ENCODE peak calls at places on chromosomes 16 and 17, in nine cellular contexts. One of them, this sample, is unnamed.

GRCh38 chr16:78297066-78297666 is 197.7 kb downstream of the WWOX start:
- DNase-seq in cardiac muscle cell: no peak
- DNase-seq in lung: no peak
- DNase-seq in breast epithelium: no peak
- DNase-seq in IMR-90: no peak
- DNase-seq in body of pancreas: peak; percentile 40
- DNase-seq in CD8-positive, alpha-beta T cell: no peak
- DNase-seq in left lung: no peak
- DNase-seq in transverse colon: no peak
- DNase-seq in this sample: no peak

GRCh38 chr17:11608396-11608795 is 10.1 kb downstream of the DNAH9 start:
- DNase-seq in CD8-positive, alpha-beta T cell: no peak
- DNase-seq in cardiac muscle cell: peak; percentile 22
- DNase-seq in breast epithelium: peak; percentile 29
- DNase-seq in lung: peak; percentile 58
- DNase-seq in body of pancreas: peak; percentile 71
- DNase-seq in transverse colon: peak; percentile 62
- DNase-seq in left lung: peak; percentile 37
- DNase-seq in IMR-90: no peak
- DNase-seq in this sample: no peak

GRCh38 chr16:82936941-82937551 is 310.3 kb downstream of the CDH13 start:
- DNase-seq in left lung: no peak
- DNase-seq in breast epithelium: no peak
- DNase-seq in IMR-90: peak; percentile 87
- DNase-seq in lung: no peak
- DNase-seq in body of pancreas: no peak
- DNase-seq in cardiac muscle cell: no peak
- DNase-seq in CD8-positive, alpha-beta T cell: no peak
- DNase-seq in transverse colon: no peak
- DNase-seq in this sample: no peak

GRCh38 chr16:67302882-67303434 is 23.6 kb downstream of the KCTD19 start:
- DNase-seq in lung: no peak
- DNase-seq in body of pancreas: no peak
- DNase-seq in breast epithelium: no peak
- DNase-seq in transverse colon: no peak
- DNase-seq in IMR-90: no peak
- DNase-seq in left lung: no peak
- DNase-seq in CD8-positive, alpha-beta T cell: no peak
- DNase-seq in cardiac muscle cell: no peak
- DNase-seq in this sample: no peak

GRCh38 chr17:57485916-57486315 is 229.6 kb downstream of the MSI2 start:
- DNase-seq in cardiac muscle cell: no peak
- DNase-seq in IMR-90: no peak
- DNase-seq in CD8-positive, alpha-beta T cell: no peak
- DNase-seq in lung: no peak
- DNase-seq in transverse colon: no peak
- DNase-seq in left lung: no peak
- DNase-seq in body of pancreas: no peak
- DNase-seq in breast epithelium: no peak
- DNase-seq in this sample: no peak

GRCh38 chr16:10751291-10751697 is 7.7 kb downstream of the NUBP1 start:
- DNase-seq in body of pancreas: no peak
- DNase-seq in left lung: no peak
- DNase-seq in lung: no peak
- DNase-seq in transverse colon: no peak
- DNase-seq in cardiac muscle cell: no peak
- DNase-seq in breast epithelium: no peak
- DNase-seq in CD8-positive, alpha-beta T cell: no peak
- DNase-seq in IMR-90: no peak
- DNase-seq in this sample: no peak

GRCh38 chr16:56246051-56246817 is 54.9 kb downstream of the GNAO1 start:
- DNase-seq in lung: no peak
- DNase-seq in breast epithelium: peak; percentile 55
- DNase-seq in IMR-90: peak; percentile 5
- DNase-seq in left lung: no peak
- DNase-seq in cardiac muscle cell: peak; percentile 62
- DNase-seq in body of pancreas: no peak
- DNase-seq in transverse colon: no peak
- DNase-seq in CD8-positive, alpha-beta T cell: no peak
- DNase-seq in this sample: no peak

GRCh38 chr17:41464173-41464572 is 3.0 kb downstream of the KRT32 start:
- DNase-seq in CD8-positive, alpha-beta T cell: no peak
- DNase-seq in IMR-90: no peak
- DNase-seq in body of pancreas: no peak
- DNase-seq in breast epithelium: no peak
- DNase-seq in transverse colon: no peak
- DNase-seq in left lung: no peak
- DNase-seq in lung: no peak
- DNase-seq in cardiac muscle cell: no peak
- DNase-seq in this sample: no peak

GRCh38 chr16:67236551-67237395 is 9.8 kb downstream of the TMEM208 start:
- DNase-seq in left lung: no peak
- DNase-seq in IMR-90: peak; percentile 31
- DNase-seq in lung: no peak
- DNase-seq in body of pancreas: peak; percentile 37
- DNase-seq in CD8-positive, alpha-beta T cell: peak; percentile 59
- DNase-seq in cardiac muscle cell: peak; percentile 32
- DNase-seq in breast epithelium: no peak
- DNase-seq in transverse colon: peak; percentile 41
- DNase-seq in this sample: peak; percentile 74

GRCh38 chr17:41667280-41668008 is 21.2 kb upstream of the EIF1 start:
- DNase-seq in left lung: no peak
- DNase-seq in breast epithelium: no peak
- DNase-seq in IMR-90: no peak
- DNase-seq in body of pancreas: no peak
- DNase-seq in cardiac muscle cell: no peak
- DNase-seq in lung: no peak
- DNase-seq in CD8-positive, alpha-beta T cell: no peak
- DNase-seq in transverse colon: no peak
- DNase-seq in this sample: peak; percentile 72

GRCh38 chr17:4204190-4204589 is 59.6 kb downstream of the ANKFY1 start:
- DNase-seq in transverse colon: no peak
- DNase-seq in IMR-90: peak; percentile 72
- DNase-seq in CD8-positive, alpha-beta T cell: no peak
- DNase-seq in breast epithelium: no peak
- DNase-seq in body of pancreas: no peak
- DNase-seq in cardiac muscle cell: no peak
- DNase-seq in lung: no peak
- DNase-seq in left lung: no peak
- DNase-seq in this sample: no peak

GRCh38 chr17:10614536-10615155 is 42.5 kb downstream of the MYH3 start:
- DNase-seq in left lung: no peak
- DNase-seq in lung: no peak
- DNase-seq in CD8-positive, alpha-beta T cell: peak; percentile 19
- DNase-seq in IMR-90: peak; percentile 51
- DNase-seq in cardiac muscle cell: peak; percentile 77
- DNase-seq in breast epithelium: no peak
- DNase-seq in body of pancreas: peak; percentile 35
- DNase-seq in transverse colon: peak; percentile 36
- DNase-seq in this sample: no peak

GRCh38 chr16:4613636-4614570 is 785 bp downstream of the UBALD1 start:
- DNase-seq in body of pancreas: peak; percentile 52
- DNase-seq in CD8-positive, alpha-beta T cell: no peak
- DNase-seq in breast epithelium: no peak
- DNase-seq in transverse colon: peak; percentile 28
- DNase-seq in left lung: no peak
- DNase-seq in lung: no peak
- DNase-seq in IMR-90: peak; percentile 48
- DNase-seq in cardiac muscle cell: peak; percentile 70
- DNase-seq in this sample: no peak

GRCh38 chr16:4617880-4618279 is 3.2 kb upstream of the UBALD1 start:
- DNase-seq in lung: no peak
- DNase-seq in breast epithelium: no peak
- DNase-seq in CD8-positive, alpha-beta T cell: no peak
- DNase-seq in body of pancreas: no peak
- DNase-seq in left lung: no peak
- DNase-seq in IMR-90: no peak
- DNase-seq in cardiac muscle cell: no peak
- DNase-seq in transverse colon: no peak
- DNase-seq in this sample: no peak

GRCh38 chr16:4614571-4615388 is at the start of gene UBALD1:
- DNase-seq in left lung: peak; percentile 89
- DNase-seq in IMR-90: peak; percentile 87
- DNase-seq in lung: peak; percentile 86
- DNase-seq in transverse colon: peak; percentile 91
- DNase-seq in cardiac muscle cell: peak; percentile 95
- DNase-seq in CD8-positive, alpha-beta T cell: peak; percentile 72
- DNase-seq in breast epithelium: peak; percentile 84
- DNase-seq in body of pancreas: peak; percentile 93
- DNase-seq in this sample: peak; percentile 92

GRCh38 chr16:4615389-4616046 is 830 bp upstream of the UBALD1 start:
- DNase-seq in body of pancreas: peak; percentile 40
- DNase-seq in left lung: peak; percentile 49
- DNase-seq in IMR-90: no peak
- DNase-seq in transverse colon: peak; percentile 37
- DNase-seq in breast epithelium: peak; percentile 52
- DNase-seq in cardiac muscle cell: no peak
- DNase-seq in CD8-positive, alpha-beta T cell: peak; percentile 15
- DNase-seq in lung: no peak
- DNase-seq in this sample: no peak

DNA sequence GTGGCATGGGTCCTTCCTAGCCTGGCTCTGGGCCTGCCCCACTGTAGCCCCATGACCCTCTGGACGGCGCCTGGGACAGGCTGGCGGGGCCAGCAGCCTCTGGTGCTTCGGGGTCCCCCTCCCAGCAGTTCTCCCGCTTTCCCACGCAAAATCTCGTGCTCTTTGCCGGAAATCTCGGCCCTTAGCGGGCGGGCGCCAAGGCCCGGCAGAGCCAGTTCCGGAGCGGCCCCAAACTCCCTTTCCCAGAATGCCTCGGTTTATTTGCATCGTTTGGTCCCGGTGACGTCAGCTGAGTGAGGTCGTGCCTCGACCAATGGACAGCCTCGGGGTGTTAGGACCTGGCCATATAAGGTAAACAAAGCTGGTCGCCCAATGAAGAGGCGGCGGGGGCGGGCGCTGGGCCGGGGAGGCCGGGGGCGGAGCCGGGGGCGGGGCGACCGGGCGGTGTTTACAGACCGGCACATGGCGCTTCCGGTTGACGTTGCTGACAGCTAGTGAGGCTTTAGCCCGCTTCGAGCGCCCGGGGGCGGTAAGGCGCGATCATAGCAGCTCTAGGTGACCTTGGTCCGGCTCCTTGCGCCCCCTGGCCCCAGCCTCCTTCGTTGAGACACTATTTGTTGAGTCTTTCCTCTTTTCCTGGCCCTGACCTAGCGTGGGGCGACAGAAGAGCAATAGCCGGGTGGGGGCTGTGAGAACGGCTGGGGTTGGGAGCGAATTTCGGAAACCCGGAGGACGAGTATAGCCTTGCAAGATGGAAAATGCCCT is 1.5 kb upstream of the UBALD1 start:
- DNase-seq in lung: peak; percentile 100
- DNase-seq in body of pancreas: peak; percentile 100
- DNase-seq in left lung: peak; percentile 100
- DNase-seq in IMR-90: peak; percentile 100
- DNase-seq in breast epithelium: peak; percentile 100
- DNase-seq in transverse colon: peak; percentile 100
- DNase-seq in cardiac muscle cell: peak; percentile 100
- DNase-seq in CD8-positive, alpha-beta T cell: peak; percentile 99
- DNase-seq in this sample: peak; percentile 100
- TF ChIP-seq CTCF in lung: peak; percentile 40
- TF ChIP-seq CTCF in body of pancreas: no peak
- TF ChIP-seq CTCF in left lung: no peak
- TF ChIP-seq CTCF in IMR-90: peak; percentile 46
- TF ChIP-seq CTCF in breast epithelium: no peak
- TF ChIP-seq CTCF in transverse colon: peak; percentile 34
- TF ChIP-seq CTCF in cardiac muscle cell: peak; percentile 44
- TF ChIP-seq CTCF in CD8-positive, alpha-beta T cell: no peak
- TF ChIP-seq CTCF in this sample: no peak

DNA sequence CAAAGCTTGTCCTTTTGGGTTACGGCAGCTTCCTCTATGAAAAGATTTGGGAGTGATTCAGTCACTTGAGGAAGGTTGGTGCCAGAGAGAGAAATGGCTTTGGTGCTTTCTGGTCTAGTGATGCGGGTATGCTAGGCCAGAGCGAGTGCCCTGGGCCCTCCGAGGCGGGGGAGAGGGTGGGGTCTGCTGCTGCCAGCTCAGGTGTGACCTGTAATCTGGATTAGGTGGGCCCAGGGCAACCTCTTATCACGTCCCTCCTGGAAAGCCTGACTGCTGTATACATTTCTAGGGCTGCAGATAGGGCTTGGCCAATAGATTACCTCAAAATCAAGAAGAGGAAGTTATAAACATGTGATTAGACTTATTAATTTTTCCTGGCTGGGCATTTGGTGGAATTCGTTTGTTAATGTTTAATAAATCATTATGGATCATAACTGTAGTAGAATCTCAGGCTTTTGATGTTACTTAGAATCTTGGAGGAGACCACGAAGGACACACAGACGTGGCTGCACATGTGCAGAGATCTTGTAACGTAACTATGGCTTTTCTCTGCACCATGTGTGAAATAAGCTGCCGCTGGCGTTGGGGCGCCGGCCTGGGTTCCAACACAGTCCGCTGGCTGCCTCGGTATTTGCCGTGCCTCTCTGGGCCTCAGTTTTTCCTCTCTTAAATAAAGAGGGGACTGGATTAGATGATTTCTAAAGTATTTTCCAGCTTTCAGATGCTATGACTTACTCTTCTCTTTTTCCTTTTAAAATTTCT is 1.2 kb downstream of the IRF8 start:
- DNase-seq in body of pancreas: peak; percentile 32
- DNase-seq in transverse colon: no peak
- DNase-seq in CD8-positive, alpha-beta T cell: no peak
- DNase-seq in IMR-90: no peak
- DNase-seq in lung: no peak
- DNase-seq in breast epithelium: no peak
- DNase-seq in cardiac muscle cell: no peak
- DNase-seq in left lung: no peak
- DNase-seq in this sample: no peak
- H3K4me3 ChIP-seq in body of pancreas: no peak overlapping the region
- H3K4me3 ChIP-seq in transverse colon: peak overlapping the region; percentile 78
- H3K4me3 ChIP-seq in CD8-positive, alpha-beta T cell: no peak overlapping the region
- H3K4me3 ChIP-seq in IMR-90: no peak overlapping the region
- H3K4me3 ChIP-seq in lung: no peak overlapping the region
- H3K4me3 ChIP-seq in breast epithelium: no peak overlapping the region
- H3K4me3 ChIP-seq in cardiac muscle cell: no peak overlapping the region
- H3K4me3 ChIP-seq in left lung: peak overlapping the region; percentile 60
- H3K4me3 ChIP-seq in this sample: peak overlapping the region; percentile 74

DNA sequence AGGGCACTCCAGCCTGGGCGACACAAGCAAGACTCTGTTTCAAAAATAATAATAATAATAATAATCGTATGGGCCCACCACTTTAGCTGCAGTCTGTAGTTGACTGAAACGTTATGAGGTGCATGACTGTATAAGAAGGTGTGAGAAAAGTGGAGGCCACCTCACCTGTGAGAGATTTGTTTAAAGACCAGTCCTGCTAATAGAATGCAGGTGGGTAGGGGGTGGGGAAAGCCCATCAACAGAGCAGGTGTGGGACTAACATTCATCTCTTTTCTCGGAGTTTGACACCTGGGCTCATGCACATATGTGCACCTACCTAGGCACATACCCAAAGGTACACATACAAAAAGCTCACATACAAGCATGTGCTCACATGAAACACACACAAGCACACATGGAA is 68.0 kb upstream of the TOB1 start:
- DNase-seq in cardiac muscle cell: no peak
- DNase-seq in body of pancreas: peak; percentile 85
- DNase-seq in left lung: no peak
- DNase-seq in IMR-90: no peak
- DNase-seq in CD8-positive, alpha-beta T cell: no peak
- DNase-seq in breast epithelium: no peak
- DNase-seq in lung: no peak
- DNase-seq in transverse colon: no peak
- DNase-seq in this sample: no peak
- H3K27ac ChIP-seq in cardiac muscle cell: no peak overlapping the region
- H3K27ac ChIP-seq in body of pancreas: peak overlapping the region; percentile 100
- H3K27ac ChIP-seq in left lung: no peak overlapping the region
- H3K27ac ChIP-seq in IMR-90: no peak overlapping the region
- H3K27ac ChIP-seq in CD8-positive, alpha-beta T cell: no peak overlapping the region
- H3K27ac ChIP-seq in breast epithelium: no peak overlapping the region
- H3K27ac ChIP-seq in lung: no peak overlapping the region
- H3K27ac ChIP-seq in transverse colon: no peak overlapping the region
- H3K27ac ChIP-seq in this sample: peak overlapping the region; percentile 94

GRCh38 chr17:44095647-44096496 is 25.3 kb downstream of the G6PC3 start:
- DNase-seq in body of pancreas: peak; percentile 31
- DNase-seq in IMR-90: peak; percentile 93
- DNase-seq in transverse colon: peak; percentile 58
- DNase-seq in cardiac muscle cell: peak; percentile 89
- DNase-seq in CD8-positive, alpha-beta T cell: no peak
- DNase-seq in breast epithelium: no peak
- DNase-seq in lung: peak; percentile 51
- DNase-seq in left lung: peak; percentile 75
- DNase-seq in this sample: no peak
- TF ChIP-seq CTCF in body of pancreas: no peak
- TF ChIP-seq CTCF in IMR-90: peak; percentile 39
- TF ChIP-seq CTCF in transverse colon: no peak
- TF ChIP-seq CTCF in cardiac muscle cell: peak; percentile 22
- TF ChIP-seq CTCF in CD8-positive, alpha-beta T cell: no peak
- TF ChIP-seq CTCF in breast epithelium: no peak
- TF ChIP-seq CTCF in lung: no peak
- TF ChIP-seq CTCF in left lung: no peak
- TF ChIP-seq CTCF in this sample: no peak

This sample was measured in coronary artery.